ENCODE peak calls at places on chromosomes 12 and 14, in five cellular contexts. R, X, W, P and F are unnamed samples. For H3K9me3, the result is how much of the 10 kb centered on the place peaks cover.

GRCh38 chr14:72142328-72142727 is 210.1 kb downstream of the RGS6 start:
- DNase-seq in X (no peak), R (no peak), W (no peak), P (no peak), F (no peak)

GRCh38 chr14:97385727-97386126 is 588.5 kb downstream of the VRK1 start:
- DNase-seq in P (no peak), W (no peak), R (no peak), X (no peak), F (no peak)

GRCh38 chr14:65198346-65198745 is 96.0 kb upstream of the MAX start:
- DNase-seq in P (no peak), W (no peak), R (no peak), X (no peak), F (no peak)

GRCh38 chr12:7093486-7093885 is 1.2 kb upstream of the C1R start:
- DNase-seq in R (no peak), P (no peak), W (no peak), X (no peak), F (no peak)

GRCh38 chr14:101088395-101088667 is 184.8 kb upstream of the RTL1 start:
- DNase-seq in X (no peak), P (no peak), R (no peak), W (no peak), F (no peak)

GRCh38 chr12:10634427-10634826 is 21.0 kb upstream of the MAGOHB start:
- DNase-seq in X (no peak), R (peak), P (no peak), W (no peak), F (no peak)

GRCh38 chr12:74665690-74666089 is 128.1 kb downstream of the ATXN7L3B start:
- DNase-seq in X (no peak), P (no peak), R (no peak), W (no peak), F (no peak)

GRCh38 chr12:22467190-22467589 is 77.2 kb downstream of the C2CD5 start:
- DNase-seq in W (no peak), R (peak), X (no peak), P (no peak), F (no peak)

GRCh38 chr12:43836455-43836989 is 641 bp downstream of the TMEM117 start:
- DNase-seq in X (no peak), P (no peak), W (no peak), R (peak), F (no peak)

GRCh38 chr14:38409081-38409705 is 153.3 kb upstream of the CLEC14A start:
- DNase-seq in R (peak), P (no peak), W (no peak), X (no peak), F (no peak)

GRCh38 chr12:14825256-14825655 is 11.3 kb upstream of the SMCO3 start:
- DNase-seq in X (no peak), W (no peak), R (no peak), P (no peak), F (no peak)

GRCh38 chr12:120581998-120582397 is 796 bp upstream of the POP5 start:
- DNase-seq in P (no peak), X (no peak), R (no peak), W (no peak), F (no peak)

GRCh38 chr14:101132051-101132541 is 228.6 kb upstream of the RTL1 start:
- DNase-seq in P (peak), X (peak), R (no peak), W (peak), F (no peak)

GRCh38 chr14:20522332-20522731 is 17.0 kb downstream of the RNASE10 start:
- DNase-seq in W (no peak), X (no peak), P (no peak), R (no peak), F (no peak)

GRCh38 chr12:4355843-4356327 is 23.6 kb downstream of the FGF23 start:
- DNase-seq in X (peak), P (peak), W (no peak), R (no peak), F (peak)

GRCh38 chr12:44616385-44616784 is 259.7 kb downstream of the NELL2 start:
- DNase-seq in W (no peak), X (no peak), P (no peak), R (no peak), F (no peak)

GRCh38 chr14:63902375-63902976 is 49.7 kb downstream of the SYNE2 start:
- DNase-seq in R (no peak), X (no peak), W (no peak), P (no peak), F (no peak)

GRCh38 chr14:96303981-96304380 is 48.0 kb downstream of the BDKRB1 start:
- DNase-seq in X (no peak), R (no peak), W (no peak), P (no peak), F (no peak)

GRCh38 chr12:89351489-89352241 is 636 bp downstream of the DUSP6 start:
- DNase-seq in R (peak), X (peak), W (no peak), P (peak), F (peak)

GRCh38 chr12:15682826-15683225 is 106.4 kb downstream of the EPS8 start:
- DNase-seq in W (no peak), X (no peak), P (no peak), R (no peak), F (no peak)

GRCh38 chr14:36619853-36620252 is 37.4 kb upstream of the NKX2-8 start:
- DNase-seq in R (no peak), P (no peak), X (no peak), W (no peak), F (no peak)

GRCh38 chr12:132498931-132499330 is 9.0 kb downstream of the FBRSL1 start:
- DNase-seq in P (no peak), W (no peak), R (no peak), X (no peak), F (no peak)

GRCh38 chr12:101935769-101936741 is 58.7 kb downstream of the DRAM1 start:
- DNase-seq in R (peak), W (peak), P (peak), X (no peak), F (peak)

GRCh38 chr14:103033744-103034143 is 23.6 kb downstream of the CDC42BPB start:
- DNase-seq in P (no peak), X (no peak), W (no peak), R (no peak), F (no peak)

GRCh38 chr14:93984070-93984469 is 7.7 kb upstream of the ASB2 start:
- DNase-seq in R (peak), W (no peak), X (peak), P (peak), F (peak)

GRCh38 chr12:39905152-39905551 is 200.7 kb downstream of the SLC2A13 start:
- DNase-seq in X (no peak), R (peak), P (peak), W (no peak), F (peak)

GRCh38 chr12:86122846-86123468 is 133.2 kb downstream of the MGAT4C start:
- DNase-seq in W (no peak), X (no peak), P (no peak), R (no peak), F (no peak)

DNA sequence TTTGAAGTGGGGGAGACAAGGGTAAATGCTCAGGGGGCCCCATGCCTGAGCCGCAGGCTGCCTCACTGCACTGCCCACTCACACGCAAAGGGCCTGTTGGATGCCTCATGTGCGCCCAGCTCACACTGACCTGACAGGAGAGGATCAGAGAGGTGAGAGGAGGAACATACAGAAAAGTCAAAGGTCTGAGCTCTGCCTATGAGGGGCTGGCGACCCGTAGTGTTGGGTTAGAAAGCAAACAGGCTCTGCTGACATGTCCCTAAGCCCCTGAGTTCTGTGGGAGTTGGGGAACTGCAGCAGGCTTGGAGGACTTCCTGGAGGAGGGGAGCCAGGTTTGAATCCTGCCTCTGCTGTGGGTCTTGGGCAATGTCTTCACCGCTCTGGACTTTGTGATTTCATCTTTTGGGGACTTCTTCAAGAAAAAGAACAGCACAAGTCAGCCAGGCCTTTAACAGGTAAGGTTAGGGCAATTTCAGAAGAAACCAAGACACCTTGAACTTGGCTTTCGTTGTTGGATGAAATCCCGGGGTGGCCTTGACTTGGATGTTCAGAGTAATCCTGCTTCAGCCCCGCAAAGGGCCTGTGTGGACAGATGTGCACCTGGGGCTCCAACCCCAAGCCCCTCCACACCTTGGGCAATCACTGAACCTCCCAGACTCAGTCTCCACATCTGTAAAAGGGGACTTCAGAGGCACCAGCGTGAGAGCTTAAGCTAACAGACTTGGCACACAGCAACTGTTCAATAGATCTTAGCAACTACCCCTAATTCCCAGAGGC is 116.8 kb downstream of the SCARB1 start:
- DNase-seq in P (no peak), W (no peak), X (no peak), R (no peak), F (no peak)
- H3K27ac ChIP-seq in P (peak), W (peak), X (peak), R (peak), F (peak)

GRCh38 chr14:23195552-23196101 is 12.2 kb upstream of the SLC7A8 start:
- DNase-seq in X (no peak), R (no peak), P (no peak), W (no peak), F (no peak)
- H3K9me3 ChIP-seq in X (under half), R (under half), P (under half), W (under half), F (under half)

GRCh38 chr12:1531654-1532366 is 62.6 kb downstream of the FBXL14 start:
- DNase-seq in P (no peak), W (no peak), X (no peak), R (no peak), F (no peak)
- H3K4me3 ChIP-seq in P (peak), W (peak), X (peak), R (peak), F (peak)

GRCh38 chr14:104818714-104819161 is 17.8 kb downstream of the ZBTB42 start:
- DNase-seq in X (no peak), W (no peak), R (no peak), P (no peak), F (peak)
- H3K27ac ChIP-seq in X (no peak), W (no peak), R (no peak), P (no peak), F (no peak)

GRCh38 chr14:70442750-70443149 is 9.2 kb upstream of the ADAM21 start:
- DNase-seq in R (no peak), W (no peak), X (no peak), P (no peak), F (no peak)

GRCh38 chr14:70441641-70442040 is 10.3 kb upstream of the ADAM21 start:
- DNase-seq in X (no peak), P (no peak), W (no peak), R (no peak), F (no peak)

GRCh38 chr14:70436867-70437266 is 15.1 kb upstream of the ADAM21 start:
- DNase-seq in X (no peak), P (no peak), W (no peak), R (no peak), F (no peak)
- H3K9me3 ChIP-seq in X (under half), P (under half), W (under half), R (under half), F (under half)

GRCh38 chr12:92539966-92540791 is 162.6 kb upstream of the PLEKHG7 start:
- DNase-seq in P (peak), X (no peak), R (no peak), W (no peak), F (no peak)
- H3K4me3 ChIP-seq in P (no peak), X (no peak), R (no peak), W (no peak), F (no peak)

DNA sequence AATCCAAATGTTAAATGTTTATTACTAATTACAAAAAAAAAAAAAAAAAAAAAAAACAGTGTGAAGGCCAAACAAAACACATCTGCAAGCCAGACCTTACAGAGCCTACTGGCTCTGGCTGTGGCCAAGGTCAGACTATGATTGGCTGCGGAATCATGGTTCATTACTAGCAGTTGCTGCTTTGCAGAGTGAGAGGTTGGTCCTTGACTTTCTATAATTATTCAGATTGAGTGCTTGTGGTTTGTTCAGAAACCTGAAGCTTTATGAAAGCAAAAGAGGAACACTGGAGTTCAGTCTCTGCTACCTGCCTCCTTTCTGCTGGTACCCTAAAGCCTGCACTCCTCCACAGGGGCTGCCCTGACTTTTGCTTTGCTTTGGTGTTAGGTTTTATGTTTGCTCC is 550.9 kb downstream of the BCL11B start:
- DNase-seq in X (no peak), R (no peak), W (no peak), P (no peak), F (no peak)
- H3K27ac ChIP-seq in X (no peak), R (no peak), W (no peak), P (no peak), F (no peak)

DNA sequence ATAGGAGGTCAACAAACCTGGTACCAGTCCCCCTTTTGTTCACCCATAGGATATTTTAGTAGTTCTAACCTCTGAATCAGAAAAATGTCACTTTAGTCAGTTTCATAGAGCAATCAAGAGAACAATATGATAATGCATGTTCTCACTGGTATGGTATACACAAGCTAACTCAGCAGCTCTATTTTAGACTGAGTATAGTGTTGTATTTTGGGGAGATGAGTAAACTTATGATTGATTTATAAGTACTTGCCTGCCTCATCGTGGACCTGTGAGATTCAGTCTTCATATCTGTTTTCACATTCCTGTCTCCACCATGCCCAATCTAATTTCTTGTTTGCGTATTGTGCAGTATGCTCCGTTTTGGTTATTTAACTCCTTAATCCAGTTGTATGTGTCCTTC is 20.9 kb downstream of the COX16 start:
- DNase-seq in W (no peak), R (no peak), X (no peak), P (no peak), F (no peak)
- H3K9me3 ChIP-seq in W (under half), R (under half), X (under half), P (under half), F (under half)